ENCODE peak calls at places on chromosome 15, in five cellular contexts. One of them, this sample, is unnamed.

GRCh38 chr15:64865998-64866520 is 24.3 kb downstream of the PLEKHO2 start:
- DNase-seq in H9: peak; percentile 84
- DNase-seq in neuronal stem cell: no peak
- DNase-seq in mesenchymal stem cell: peak; percentile 89
- DNase-seq in H1: no peak
- DNase-seq in this sample: peak; percentile 98

GRCh38 chr15:101056366-101057334 is 137.5 kb downstream of the LRRK1 start:
- DNase-seq in H9: no peak
- DNase-seq in neuronal stem cell: no peak
- DNase-seq in H1: peak; percentile 41
- DNase-seq in mesenchymal stem cell: no peak
- DNase-seq in this sample: no peak

GRCh38 chr15:78207110-78207458 is 27.3 kb downstream of the ACSBG1 start:
- DNase-seq in H9: no peak
- DNase-seq in H1: no peak
- DNase-seq in mesenchymal stem cell: no peak
- DNase-seq in neuronal stem cell: no peak
- DNase-seq in this sample: no peak

GRCh38 chr15:92074646-92075045 is 221.1 kb downstream of the SLCO3A1 start:
- DNase-seq in H1: no peak
- DNase-seq in neuronal stem cell: no peak
- DNase-seq in mesenchymal stem cell: no peak
- DNase-seq in H9: no peak
- DNase-seq in this sample: peak; percentile 44

GRCh38 chr15:78298983-78299301 is 467 bp downstream of the SKIC8 start:
- DNase-seq in neuronal stem cell: no peak
- DNase-seq in mesenchymal stem cell: peak; percentile 69
- DNase-seq in H1: no peak
- DNase-seq in H9: no peak
- DNase-seq in this sample: peak; percentile 20

GRCh38 chr15:43274136-43274535 is 7.4 kb upstream of the TGM5 start:
- DNase-seq in mesenchymal stem cell: no peak
- DNase-seq in H9: no peak
- DNase-seq in H1: no peak
- DNase-seq in neuronal stem cell: no peak
- DNase-seq in this sample: no peak

GRCh38 chr15:35657679-35658201 is 111.8 kb upstream of the DPH6 start:
- DNase-seq in neuronal stem cell: no peak
- DNase-seq in mesenchymal stem cell: no peak
- DNase-seq in H9: no peak
- DNase-seq in H1: no peak
- DNase-seq in this sample: peak; percentile 43

GRCh38 chr15:29747837-29748417 is 74.3 kb downstream of the TJP1 start:
- DNase-seq in mesenchymal stem cell: peak; percentile 28
- DNase-seq in H1: no peak
- DNase-seq in neuronal stem cell: no peak
- DNase-seq in H9: no peak
- DNase-seq in this sample: peak; percentile 37

GRCh38 chr15:101296418-101297405 is 1.7 kb upstream of the SNRPA1 start:
- DNase-seq in H1: no peak
- DNase-seq in neuronal stem cell: no peak
- DNase-seq in H9: no peak
- DNase-seq in mesenchymal stem cell: peak; percentile 18
- DNase-seq in this sample: peak; percentile 29

GRCh38 chr15:25240461-25241021 is 198.3 kb downstream of the UBE3A start:
- DNase-seq in H9: no peak
- DNase-seq in neuronal stem cell: no peak
- DNase-seq in mesenchymal stem cell: no peak
- DNase-seq in H1: no peak
- DNase-seq in this sample: no peak

GRCh38 chr15:63362196-63362595 is 19.4 kb downstream of the CA12 start:
- DNase-seq in mesenchymal stem cell: no peak
- DNase-seq in H1: no peak
- DNase-seq in H9: no peak
- DNase-seq in neuronal stem cell: no peak
- DNase-seq in this sample: no peak

GRCh38 chr15:40308844-40309189 is 1.1 kb upstream of the PLCB2 start:
- DNase-seq in mesenchymal stem cell: no peak
- DNase-seq in neuronal stem cell: no peak
- DNase-seq in H1: no peak
- DNase-seq in H9: no peak
- DNase-seq in this sample: no peak

GRCh38 chr15:23467110-23467600 is 20.1 kb upstream of the GOLGA6L2 start:
- DNase-seq in H1: no peak
- DNase-seq in mesenchymal stem cell: peak; percentile 1
- DNase-seq in H9: no peak
- DNase-seq in neuronal stem cell: no peak
- DNase-seq in this sample: peak; percentile 11

GRCh38 chr15:67937153-67937761 is 97.4 kb upstream of the RNU6-1 start:
- DNase-seq in neuronal stem cell: no peak
- DNase-seq in H9: peak; percentile 52
- DNase-seq in mesenchymal stem cell: no peak
- DNase-seq in H1: peak; percentile 45
- DNase-seq in this sample: no peak

GRCh38 chr15:55917881-55918296 is 75.5 kb downstream of the NEDD4 start:
- DNase-seq in H1: no peak
- DNase-seq in neuronal stem cell: no peak
- DNase-seq in H9: no peak
- DNase-seq in mesenchymal stem cell: peak; percentile 96
- DNase-seq in this sample: peak; percentile 96

GRCh38 chr15:51869074-51869425 is 39.6 kb downstream of the TMOD3 start:
- DNase-seq in neuronal stem cell: no peak
- DNase-seq in mesenchymal stem cell: peak; percentile 70
- DNase-seq in H1: no peak
- DNase-seq in H9: no peak
- DNase-seq in this sample: peak; percentile 91

GRCh38 chr15:25862469-25863066 is 559 bp downstream of the ATP10A start:
- DNase-seq in H9: peak; percentile 51
- DNase-seq in H1: peak; percentile 68
- DNase-seq in neuronal stem cell: no peak
- DNase-seq in mesenchymal stem cell: no peak
- DNase-seq in this sample: no peak

GRCh38 chr15:69504352-69505040 is 51.9 kb downstream of the RPLP1 start:
- DNase-seq in H9: no peak
- DNase-seq in mesenchymal stem cell: no peak
- DNase-seq in neuronal stem cell: no peak
- DNase-seq in H1: no peak
- DNase-seq in this sample: no peak

GRCh38 chr15:66901336-66902100 is 163.9 kb upstream of the SMAD3 start:
- DNase-seq in H9: no peak
- DNase-seq in H1: no peak
- DNase-seq in neuronal stem cell: no peak
- DNase-seq in mesenchymal stem cell: peak; percentile 53
- DNase-seq in this sample: peak; percentile 68

GRCh38 chr15:66899555-66900350 is 165.6 kb upstream of the SMAD3 start:
- DNase-seq in H1: no peak
- DNase-seq in neuronal stem cell: no peak
- DNase-seq in H9: no peak
- DNase-seq in mesenchymal stem cell: no peak
- DNase-seq in this sample: peak; percentile 59

GRCh38 chr15:66898656-66899402 is 166.6 kb upstream of the SMAD3 start:
- DNase-seq in H1: no peak
- DNase-seq in H9: no peak
- DNase-seq in mesenchymal stem cell: no peak
- DNase-seq in neuronal stem cell: no peak
- DNase-seq in this sample: no peak

GRCh38 chr15:66897971-66898370 is 167.4 kb upstream of the SMAD3 start:
- DNase-seq in neuronal stem cell: no peak
- DNase-seq in mesenchymal stem cell: no peak
- DNase-seq in H9: no peak
- DNase-seq in H1: no peak
- DNase-seq in this sample: no peak

DNA sequence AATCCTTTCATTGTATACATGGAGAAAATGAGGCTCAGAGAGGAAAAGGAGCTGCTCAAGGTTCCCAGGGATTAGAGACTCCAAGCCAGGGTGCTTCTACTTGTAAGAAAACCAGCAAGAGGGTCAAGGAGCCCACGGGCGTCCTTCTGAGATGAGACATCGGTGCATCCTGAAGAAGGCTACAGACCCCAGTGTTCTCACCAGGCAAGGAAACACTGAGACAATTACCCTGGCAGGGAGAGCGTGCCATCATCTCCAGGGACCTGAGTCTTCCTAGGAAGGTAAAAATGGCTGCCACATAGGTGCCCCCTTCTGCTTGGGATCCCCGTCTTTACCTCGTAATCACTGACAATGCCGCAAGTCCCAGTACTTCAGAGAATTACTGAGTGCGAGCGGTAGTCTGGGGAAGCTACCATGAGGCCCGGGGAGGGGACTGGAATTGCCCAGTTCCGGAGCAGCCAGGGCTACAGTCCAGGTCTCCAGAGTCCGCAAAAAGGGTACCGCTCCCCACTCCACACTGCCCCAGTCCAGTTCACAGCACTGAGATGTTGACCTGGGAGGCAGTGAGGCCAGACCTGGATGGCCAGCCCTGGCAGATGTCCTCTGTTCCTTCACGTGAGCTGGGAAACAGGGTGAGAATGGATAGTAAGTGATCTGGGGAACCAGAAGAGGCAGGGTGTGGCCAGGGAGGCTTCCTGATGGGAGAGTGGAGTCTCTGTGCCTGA is 164.7 kb upstream of the SMAD3 start:
- DNase-seq in H1: no peak
- DNase-seq in mesenchymal stem cell: no peak
- DNase-seq in H9: no peak
- DNase-seq in neuronal stem cell: no peak
- DNase-seq in this sample: no peak
- H3K14ac ChIP-seq in H1: no peak overlapping the region
- H3K14ac ChIP-seq in mesenchymal stem cell: peak overlapping the region; percentile 64
- H3K14ac ChIP-seq in H9: no peak overlapping the region
- H3K14ac ChIP-seq in neuronal stem cell: no peak overlapping the region
- H3K14ac ChIP-seq in this sample: peak overlapping the region; percentile 96

DNA sequence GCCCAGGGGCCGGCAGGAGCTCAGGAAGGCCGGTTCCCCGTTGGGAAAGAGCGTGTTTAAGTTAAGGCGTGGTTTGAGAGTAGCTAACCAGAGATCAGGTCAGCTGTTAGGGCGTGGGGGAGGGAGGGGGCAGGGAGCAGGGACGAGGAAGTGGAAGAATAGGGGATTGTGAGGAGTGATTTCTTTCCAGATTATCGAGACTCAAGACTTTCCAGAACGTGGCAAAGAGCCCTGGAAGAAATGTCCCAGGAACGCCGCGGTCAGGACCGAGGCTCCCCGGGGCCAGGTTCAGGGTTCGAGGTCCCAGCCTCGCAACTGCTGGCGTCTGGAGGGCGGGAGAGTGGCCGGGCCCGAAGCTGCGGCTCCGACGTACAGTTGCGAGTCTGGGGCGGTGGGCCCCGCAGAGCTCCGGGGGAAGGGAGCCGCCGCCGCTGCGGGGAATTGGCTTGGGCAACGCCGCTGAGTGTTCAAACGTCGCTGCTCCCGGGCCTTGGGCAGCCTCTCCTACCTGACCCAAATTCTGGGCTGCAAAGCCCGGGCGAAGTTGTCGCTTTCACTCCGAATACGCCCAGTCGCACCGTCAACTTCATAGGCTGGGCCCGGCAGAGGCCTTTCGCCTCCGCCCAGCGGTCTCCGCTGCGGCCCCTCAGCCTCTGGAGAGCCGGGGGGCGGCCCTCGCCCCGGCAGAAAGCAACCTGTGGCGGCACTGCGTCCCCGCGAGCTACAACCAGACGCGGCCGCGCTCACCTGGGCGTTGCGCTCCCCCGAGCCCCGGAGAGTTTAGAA is 9.5 kb downstream of the ISL2 start:
- DNase-seq in H9: peak; percentile 82
- DNase-seq in neuronal stem cell: no peak
- DNase-seq in H1: peak; percentile 77
- DNase-seq in mesenchymal stem cell: no peak
- DNase-seq in this sample: no peak
- H2BK15ac ChIP-seq in H9: no peak overlapping the region
- H2BK15ac ChIP-seq in neuronal stem cell: peak overlapping the region; percentile 64
- H2BK15ac ChIP-seq in H1: no peak overlapping the region
- H2BK15ac ChIP-seq in mesenchymal stem cell: peak overlapping the region; percentile 69
- H2BK15ac ChIP-seq in this sample: no peak overlapping the region

GRCh38 chr15:41790756-41791546 is 16.7 kb downstream of the MAPKBP1 start:
- DNase-seq in neuronal stem cell: no peak
- DNase-seq in H1: no peak
- DNase-seq in mesenchymal stem cell: peak; percentile 90
- DNase-seq in H9: no peak
- DNase-seq in this sample: peak; percentile 79

GRCh38 chr15:41789662-41790061 is 15.4 kb downstream of the MAPKBP1 start:
- DNase-seq in neuronal stem cell: no peak
- DNase-seq in H9: no peak
- DNase-seq in mesenchymal stem cell: no peak
- DNase-seq in H1: no peak
- DNase-seq in this sample: no peak

GRCh38 chr15:41791970-41792637 is 17.8 kb downstream of the MAPKBP1 start:
- DNase-seq in neuronal stem cell: no peak
- DNase-seq in H9: no peak
- DNase-seq in H1: no peak
- DNase-seq in mesenchymal stem cell: no peak
- DNase-seq in this sample: no peak

GRCh38 chr15:41790169-41790568 is 15.9 kb downstream of the MAPKBP1 start:
- DNase-seq in mesenchymal stem cell: no peak
- DNase-seq in H9: no peak
- DNase-seq in neuronal stem cell: no peak
- DNase-seq in H1: no peak
- DNase-seq in this sample: no peak

GRCh38 chr15:41791547-41791937 is 17.3 kb downstream of the MAPKBP1 start:
- DNase-seq in H1: peak; percentile 39
- DNase-seq in mesenchymal stem cell: no peak
- DNase-seq in H9: no peak
- DNase-seq in neuronal stem cell: no peak
- DNase-seq in this sample: no peak
- H2AK5ac ChIP-seq in H1: peak overlapping the region; percentile 66
- H2AK5ac ChIP-seq in mesenchymal stem cell: peak overlapping the region; percentile 1
- H2AK5ac ChIP-seq in H9: no peak overlapping the region
- H2AK5ac ChIP-seq in neuronal stem cell: no peak overlapping the region
- H2AK5ac ChIP-seq in this sample: peak overlapping the region; percentile 84

DNA sequence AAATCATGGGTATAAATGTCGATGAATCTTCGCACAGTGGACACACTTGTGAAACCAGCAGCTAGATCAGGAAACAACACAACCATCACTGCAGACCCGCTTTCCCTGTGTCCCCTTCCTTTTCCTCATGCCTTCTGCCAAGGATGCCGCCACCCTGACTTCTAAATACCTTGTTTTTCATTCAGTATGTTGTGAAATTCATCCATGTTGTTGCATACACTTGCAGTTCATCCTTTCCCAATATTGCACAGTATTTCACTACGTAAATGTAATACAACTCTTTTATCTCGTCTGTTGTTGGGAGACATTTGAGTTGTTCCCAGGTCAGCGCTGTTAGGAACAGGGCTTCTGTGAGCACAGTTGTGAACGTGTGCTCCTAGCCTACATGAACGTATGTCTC is 24.2 kb downstream of the TLNRD1 start:
- DNase-seq in mesenchymal stem cell: no peak
- DNase-seq in H1: no peak
- DNase-seq in neuronal stem cell: no peak
- DNase-seq in H9: no peak
- DNase-seq in this sample: no peak
- H3K14ac ChIP-seq in mesenchymal stem cell: no peak overlapping the region
- H3K14ac ChIP-seq in H1: no peak overlapping the region
- H3K14ac ChIP-seq in neuronal stem cell: no peak overlapping the region
- H3K14ac ChIP-seq in H9: no peak overlapping the region
- H3K14ac ChIP-seq in this sample: no peak overlapping the region

GRCh38 chr15:34342737-34343575 is at the start of the genes NOP10 and NUTM1:
- DNase-seq in H9: peak; percentile 97
- DNase-seq in H1: peak; percentile 99
- DNase-seq in mesenchymal stem cell: peak; percentile 93
- DNase-seq in neuronal stem cell: peak; percentile 80
- DNase-seq in this sample: peak; percentile 93
- H2BK15ac ChIP-seq in H9: no peak within 1 kb of the TSS
- H2BK15ac ChIP-seq in H1: peak within 1 kb of the TSS; percentile 33
- H2BK15ac ChIP-seq in mesenchymal stem cell: no peak within 1 kb of the TSS
- H2BK15ac ChIP-seq in neuronal stem cell: no peak within 1 kb of the TSS
- H2BK15ac ChIP-seq in this sample: no peak within 1 kb of the TSS